ENCODE peak calls at places on chromosomes 12 and 14, in nine cellular contexts. C is choroid plexus epithelial cell, J is suprapubic skin, W is Calu3, D is WTC11, M is neural crest cell, R is H9, B is cardiac muscle cell, Z is A549. L is an unnamed sample.

GRCh38 chr12:48996794-48997718 is 2.1 kb downstream of the DDN start:
- DNase-seq in C (peak), J (peak), W (peak), D (peak), M (peak), R (peak), B (peak), Z (peak), L (peak)

GRCh38 chr12:24478254-24478653 is 470.6 kb downstream of the BCAT1 start:
- DNase-seq in C (no peak), J (no peak), W (no peak), D (no peak), M (no peak), R (no peak), B (no peak), Z (no peak), L (no peak)

GRCh38 chr12:29578731-29579130 is 81.2 kb upstream of the OVCH1 start:
- DNase-seq in C (peak), J (no peak), W (no peak), D (no peak), M (no peak), R (no peak), B (no peak), Z (no peak), L (no peak)

GRCh38 chr14:54209501-54210231 is 187.1 kb upstream of the CDKN3 start:
- DNase-seq in C (peak), J (no peak), W (no peak), D (no peak), M (no peak), R (no peak), B (no peak), Z (no peak), L (no peak)

GRCh38 chr12:126384029-126384564 is 1318.9 kb downstream of the AACS start:
- DNase-seq in C (no peak), J (no peak), W (no peak), D (no peak), M (no peak), R (no peak), B (no peak), Z (no peak), L (no peak)

GRCh38 chr14:42665083-42665482 is 1058.4 kb downstream of the LRFN5 start:
- DNase-seq in C (peak), J (no peak), W (no peak), D (no peak), M (no peak), R (no peak), B (no peak), Z (no peak), L (no peak)

GRCh38 chr12:6667559-6668210 is 4.8 kb upstream of the ING4 start:
- DNase-seq in C (no peak), J (no peak), W (peak), D (peak), M (no peak), R (peak), B (no peak), Z (peak), L (no peak)

GRCh38 chr14:20676072-20676471 is 8.3 kb upstream of the RNASE4 start:
- DNase-seq in C (no peak), J (no peak), W (no peak), D (no peak), M (no peak), R (no peak), B (no peak), Z (no peak), L (no peak)

GRCh38 chr14:59768855-59769254 is 101.7 kb downstream of the RTN1 start:
- DNase-seq in C (peak), J (no peak), W (no peak), D (no peak), M (no peak), R (no peak), B (no peak), Z (no peak), L (no peak)

GRCh38 chr12:57033428-57033827 is 16.5 kb downstream of the MYO1A start:
- DNase-seq in C (no peak), J (no peak), W (no peak), D (no peak), M (no peak), R (no peak), B (no peak), Z (no peak), L (no peak)

GRCh38 chr12:81257952-81258551 is 180.2 kb downstream of the ACSS3 start:
- DNase-seq in C (peak), J (no peak), W (peak), D (no peak), M (no peak), R (no peak), B (peak), Z (no peak), L (no peak)

GRCh38 chr12:105729931-105730330 is 399.4 kb downstream of the C12orf75 start:
- DNase-seq in C (no peak), J (no peak), W (no peak), D (no peak), M (no peak), R (no peak), B (no peak), Z (no peak), L (no peak)

GRCh38 chr12:102119674-102120563 is at the start of the genes NUP37 and PARPBP:
- DNase-seq in C (peak), J (peak), W (peak), D (peak), M (peak), R (peak), B (peak), Z (peak), L (peak)
- TF ChIP-seq CTCF in C (peak), J (peak), W (no peak), D (no peak), M (no peak), R (no peak), B (no peak), Z (no peak), L (no peak)

GRCh38 chr12:22121224-22121623 is 75.2 kb downstream of the CMAS start:
- DNase-seq in C (no peak), J (no peak), W (peak), D (peak), M (no peak), R (peak), B (no peak), Z (no peak), L (no peak)
- TF ChIP-seq CTCF in C (peak), J (no peak), W (peak), D (peak), M (peak), R (peak), B (no peak), Z (peak), L (no peak)

GRCh38 chr14:95174184-95174804 is 17.0 kb upstream of the DICER1 start:
- DNase-seq in C (peak), J (no peak), W (no peak), D (no peak), M (no peak), R (no peak), B (no peak), Z (no peak), L (no peak)
- TF ChIP-seq CTCF in C (peak), J (no peak), W (no peak), D (no peak), M (no peak), R (no peak), B (peak), Z (peak), L (no peak)

GRCh38 chr12:106868982-106869381 is 86.7 kb upstream of the TMEM263 start:
- DNase-seq in C (no peak), J (no peak), W (no peak), D (no peak), M (no peak), R (no peak), B (no peak), Z (no peak), L (no peak)

GRCh38 chr12:106871477-106871876 is 84.2 kb upstream of the TMEM263 start:
- DNase-seq in C (peak), J (no peak), W (no peak), D (no peak), M (no peak), R (no peak), B (no peak), Z (peak), L (no peak)

GRCh38 chr12:106873983-106874382 is 81.7 kb upstream of the TMEM263 start:
- DNase-seq in C (no peak), J (no peak), W (no peak), D (no peak), M (no peak), R (no peak), B (no peak), Z (no peak), L (no peak)

GRCh38 chr12:106866426-106867080 is 89.2 kb upstream of the TMEM263 start:
- DNase-seq in C (peak), J (no peak), W (no peak), D (no peak), M (no peak), R (no peak), B (no peak), Z (no peak), L (no peak)

DNA sequence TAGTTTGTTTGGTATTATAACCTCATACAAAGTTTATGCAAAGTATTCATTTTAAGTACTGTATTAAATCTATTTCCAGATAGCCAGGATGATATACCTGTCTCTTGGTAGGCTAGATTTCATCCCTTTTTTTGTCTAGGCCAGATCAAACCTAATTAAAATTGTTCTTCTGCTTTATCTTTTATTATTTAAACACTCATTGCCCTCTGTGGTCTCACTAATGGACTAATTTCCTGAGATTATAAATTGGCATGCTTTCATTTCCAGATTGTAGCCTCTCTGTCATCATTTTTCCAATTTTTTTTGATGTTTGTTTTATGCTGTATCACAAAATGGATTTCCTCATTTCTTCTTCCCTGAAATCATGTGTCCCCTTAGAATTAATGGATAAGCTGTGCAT is 85.6 kb upstream of the TMEM263 start:
- DNase-seq in C (no peak), J (no peak), W (no peak), D (no peak), M (no peak), R (no peak), B (no peak), Z (no peak), L (no peak)
- TF ChIP-seq CTCF in C (no peak), J (no peak), W (no peak), D (no peak), M (no peak), R (no peak), B (no peak), Z (no peak), L (no peak)

GRCh38 chr12:109537136-109537535 is 36.2 kb downstream of the MMAB start:
- DNase-seq in C (no peak), J (no peak), W (no peak), D (no peak), M (no peak), R (no peak), B (no peak), Z (no peak), L (no peak)
- TF ChIP-seq CTCF in C (no peak), J (no peak), W (no peak), D (no peak), M (no peak), R (no peak), B (no peak), Z (no peak), L (no peak)

L was measured in glutamatergic neuron.